ENCODE peak calls at places on chromosomes 6 and 20, in five cellular contexts. R is tibial nerve, B is stomach, K is upper lobe of left lung, C is transverse colon. I is an unnamed sample.
A peak's percentile ranks its signal among the peaks of the same experiment; 100 is the strongest.

GRCh38 chr20:43925215-43925614 is 10.6 kb downstream of the TOX2 start:
- DNase-seq in K (no peak), R (no peak), C (no peak), B (no peak), I (no peak)

GRCh38 chr6:52507557-52508260 is 69.2 kb downstream of the TRAM2 start:
- DNase-seq in K (no peak), R (no peak), B (no peak), C (no peak), I (no peak)

GRCh38 chr6:147192278-147192911 is 11.8 kb upstream of the STXBP5 start:
- DNase-seq in R (no peak), K (no peak), B (no peak), C (no peak), I (no peak)

GRCh38 chr20:58892126-58892931 is 39.8 kb downstream of the GNAS start:
- DNase-seq in B (peak; percentile 67), C (peak; percentile 80), R (peak; percentile 58), K (peak; percentile 88), I (peak; percentile 90)

GRCh38 chr6:163408352-163408991 is 6.0 kb upstream of the QKI start:
- DNase-seq in C (no peak), K (no peak), R (no peak), B (no peak), I (no peak)

GRCh38 chr6:89970609-89971337 is 76.5 kb downstream of the GJA10 start:
- DNase-seq in C (no peak), R (no peak), B (peak; percentile 29), K (no peak), I (no peak)

GRCh38 chr20:10376271-10377075 is 57.5 kb downstream of the MKKS start:
- DNase-seq in B (no peak), C (no peak), K (no peak), R (no peak), I (no peak)

GRCh38 chr6:129853996-129854711 is 7.0 kb downstream of the TMEM244 start:
- DNase-seq in R (no peak), B (no peak), K (no peak), C (no peak), I (no peak)

GRCh38 chr6:106162926-106163325 is 76.8 kb downstream of the PRDM1 start:
- DNase-seq in R (no peak), K (no peak), B (no peak), C (no peak), I (no peak)

GRCh38 chr6:106161893-106162292 is 75.8 kb downstream of the PRDM1 start:
- DNase-seq in C (no peak), B (no peak), R (no peak), K (no peak), I (no peak)

GRCh38 chr6:106163446-106163965 is 77.4 kb downstream of the PRDM1 start:
- DNase-seq in B (no peak), C (peak; percentile 52), R (no peak), K (peak; percentile 54), I (no peak)

GRCh38 chr6:106165885-106166485 is 79.8 kb downstream of the PRDM1 start:
- DNase-seq in K (no peak), R (no peak), C (no peak), B (no peak), I (no peak)

GRCh38 chr6:106163966-106164877 is 78.1 kb downstream of the PRDM1 start:
- DNase-seq in B (no peak), R (no peak), C (peak; percentile 46), K (peak; percentile 49), I (peak; percentile 70)
- TF ChIP-seq EP300 in B (no peak), R (no peak), C (no peak), K (no peak), I (no peak)

DNA sequence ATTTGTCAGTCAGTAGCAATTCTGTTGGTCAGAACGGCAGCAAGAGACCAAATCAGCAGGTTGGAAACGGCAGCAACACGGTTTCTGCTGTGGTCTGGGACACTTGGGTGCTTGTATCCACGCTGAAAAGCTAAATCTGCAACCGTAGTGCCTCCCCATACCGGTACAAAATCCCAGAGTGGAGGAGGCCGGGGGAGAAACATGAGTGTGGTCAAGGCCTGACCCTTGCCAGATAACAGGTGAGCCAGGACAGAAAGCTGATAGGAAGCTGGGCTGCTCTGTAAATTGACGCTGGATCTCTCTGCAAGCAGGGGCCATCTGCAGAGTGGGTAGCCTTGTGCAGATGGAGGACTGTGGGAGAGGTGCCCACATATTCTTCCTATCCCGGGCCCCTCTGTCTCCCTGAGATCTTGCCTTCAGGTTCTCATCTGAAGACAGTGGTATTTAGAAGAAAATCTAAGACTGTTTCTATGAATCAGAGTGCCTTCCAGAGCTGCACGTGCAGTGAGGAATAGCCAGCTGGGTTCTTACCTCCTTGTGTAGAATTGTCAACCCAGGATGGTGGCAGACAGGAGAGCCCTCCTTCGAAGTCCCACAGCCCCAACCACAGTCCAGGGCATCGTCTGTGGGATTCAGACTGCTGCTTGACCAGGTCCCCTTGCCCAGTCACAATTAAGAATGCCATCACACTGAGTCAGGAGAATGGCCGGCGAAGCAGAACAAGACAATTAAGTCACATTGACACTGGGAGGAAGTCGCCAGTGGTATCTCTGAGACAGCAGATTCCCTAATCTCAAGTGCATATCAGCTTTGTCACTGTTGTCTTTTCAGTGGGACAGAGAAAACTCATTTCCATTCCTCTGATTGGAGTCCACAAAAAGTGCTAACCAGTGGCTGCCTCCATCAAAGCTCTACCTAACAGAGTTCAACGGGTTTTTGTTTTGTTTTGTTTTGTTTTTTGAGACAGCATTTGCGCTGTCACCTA is 100.0 kb upstream of the RIPOR2 start:
- DNase-seq in R (no peak), K (peak; percentile 58), C (no peak), B (no peak), I (no peak)
- TF ChIP-seq EP300 in R (no peak), K (no peak), C (no peak), B (no peak), I (no peak)

GRCh38 chr20:63273635-63274380 is 1.2 kb downstream of the ARFGAP1 start:
- DNase-seq in C (no peak), R (no peak), K (no peak), B (no peak), I (no peak)

GRCh38 chr20:63270606-63271325 is 1.8 kb upstream of the ARFGAP1 start:
- DNase-seq in B (no peak), R (no peak), C (no peak), K (no peak), I (no peak)

GRCh38 chr20:63273180-63273579 is 567 bp downstream of the ARFGAP1 start:
- DNase-seq in B (no peak), C (no peak), R (no peak), K (no peak), I (no peak)

GRCh38 chr20:63274381-63275228 is 2.0 kb downstream of the ARFGAP1 start:
- DNase-seq in B (no peak), R (no peak), C (no peak), K (no peak), I (no peak)

DNA sequence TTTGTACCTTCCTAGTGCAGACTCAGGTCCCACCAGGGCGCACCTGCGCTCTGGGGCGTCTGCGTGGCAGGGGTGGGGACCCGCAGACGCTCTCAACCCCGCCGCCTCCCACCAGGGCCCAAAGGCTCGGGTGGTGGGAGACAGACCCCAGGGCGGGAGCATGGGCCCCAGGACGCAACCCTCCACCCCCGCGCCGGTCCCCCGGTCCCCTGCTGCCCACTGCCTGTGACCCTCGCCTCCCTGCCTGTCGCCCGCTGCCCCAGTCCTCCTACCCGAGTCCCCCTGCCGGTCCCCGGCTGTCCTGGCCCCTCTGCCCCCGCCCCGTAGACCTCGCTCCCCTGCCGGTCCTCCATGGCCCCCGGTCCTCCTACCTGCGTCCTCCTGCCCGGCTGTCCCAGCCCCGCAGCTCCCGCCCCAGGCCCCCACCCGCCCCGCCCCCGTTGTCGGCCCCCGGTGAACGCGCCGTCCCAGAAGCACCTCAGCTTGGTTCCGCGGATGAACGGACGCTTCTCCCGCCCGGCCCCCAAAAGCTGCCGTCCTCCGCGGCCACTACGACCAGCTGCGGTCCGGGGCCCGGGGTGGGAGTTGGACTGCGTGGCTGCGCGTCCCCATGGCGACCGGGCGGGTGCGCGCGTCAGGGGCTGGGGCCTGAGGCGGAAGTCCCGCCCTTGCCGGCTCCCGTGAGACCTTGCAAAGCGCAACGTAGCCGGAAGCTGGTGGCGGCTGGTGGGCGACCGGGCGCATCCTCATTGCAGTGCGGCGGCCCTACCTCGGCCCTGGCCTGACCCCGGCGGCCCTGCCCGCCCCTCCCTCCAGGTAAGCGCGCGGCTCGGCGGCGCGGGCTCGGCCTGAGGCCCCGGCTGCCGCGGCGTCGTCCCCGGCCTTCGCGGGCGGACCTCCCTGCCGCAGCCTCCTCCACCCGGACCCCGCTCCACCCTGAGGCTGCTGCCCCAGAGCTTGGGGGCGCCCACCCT is at the start of gene ARFGAP1:
- DNase-seq in K (peak; percentile 93), R (peak; percentile 77), B (peak; percentile 92), C (peak; percentile 92), I (peak; percentile 94)
- TF ChIP-seq EP300 in K (no peak), R (no peak), B (no peak), C (no peak), I (no peak)

GRCh38 chr6:145948878-145949613 is 15.1 kb downstream of the SHPRH start:
- DNase-seq in B (no peak), K (no peak), C (no peak), R (no peak), I (no peak)

GRCh38 chr6:145953200-145953599 is 11.0 kb downstream of the SHPRH start:
- DNase-seq in B (no peak), R (no peak), K (no peak), C (no peak), I (no peak)

DNA sequence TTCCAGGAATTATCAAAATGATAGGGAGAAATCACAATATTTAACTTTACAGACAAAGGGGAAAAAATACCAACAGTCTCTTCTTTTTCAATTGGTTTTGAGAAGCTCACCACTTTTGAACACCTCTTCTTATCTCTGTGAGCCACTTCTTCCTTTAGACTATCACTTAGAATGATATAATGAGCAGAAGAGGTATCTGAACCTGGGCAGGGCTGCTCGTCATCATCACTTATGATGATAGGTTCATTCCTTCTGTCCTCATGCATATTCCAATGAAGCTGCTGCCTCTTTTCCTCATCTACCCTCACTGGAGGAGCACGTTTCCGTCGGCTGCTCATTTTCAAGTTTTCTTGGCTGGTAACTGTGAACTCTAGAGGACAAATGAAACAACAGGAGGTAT is 9.2 kb downstream of the SHPRH start:
- DNase-seq in B (no peak), K (no peak), R (no peak), C (no peak), I (no peak)
- TF ChIP-seq EP300 in B (no peak), K (no peak), R (no peak), C (no peak), I (no peak)

GRCh38 chr20:623704-624103 is 13.6 kb upstream of the TCF15 start:
- DNase-seq in B (no peak), R (no peak), C (no peak), K (no peak), I (no peak)

GRCh38 chr20:623041-623440 is 12.9 kb upstream of the TCF15 start:
- DNase-seq in R (no peak), K (no peak), B (no peak), C (no peak), I (no peak)

GRCh38 chr20:626579-626978 is 16.5 kb upstream of the TCF15 start:
- DNase-seq in C (no peak), B (no peak), K (no peak), R (no peak), I (no peak)

GRCh38 chr20:622161-622560 is 12.1 kb upstream of the TCF15 start:
- DNase-seq in K (no peak), C (no peak), B (no peak), R (no peak), I (no peak)

DNA sequence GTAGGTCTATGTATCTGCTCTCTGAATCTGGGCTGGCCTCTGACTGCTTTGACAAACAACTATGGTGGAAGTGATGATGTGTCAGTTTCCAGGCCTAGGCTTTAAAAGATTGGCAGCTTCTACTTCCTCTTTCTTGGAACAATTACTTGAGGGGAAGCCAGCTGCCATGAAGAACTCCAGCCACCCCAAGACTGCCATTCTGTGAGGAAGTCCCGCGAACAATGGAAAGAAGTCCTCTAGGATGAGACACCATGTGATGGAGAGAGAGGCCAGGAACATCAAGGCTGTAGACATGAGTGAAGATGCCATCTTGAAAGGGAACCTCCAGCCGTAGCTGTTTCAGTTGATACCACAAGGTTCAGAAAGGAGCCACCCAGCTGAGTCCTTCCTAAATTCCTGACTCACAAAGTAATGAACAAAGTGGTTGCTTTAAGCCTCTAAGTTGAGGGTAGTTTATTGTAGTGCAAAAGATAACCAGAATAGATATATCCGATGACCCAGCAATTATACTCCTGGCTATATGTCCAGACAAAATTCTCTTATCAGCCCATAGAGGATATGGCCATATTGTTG is 15.3 kb upstream of the TCF15 start:
- DNase-seq in C (no peak), R (no peak), B (no peak), K (no peak), I (no peak)
- TF ChIP-seq EP300 in C (no peak), R (no peak), B (no peak), K (no peak), I (no peak)

I was measured in sigmoid colon.